ENCODE peak calls at places on chromosomes 6 and 20, in five cellular contexts. Q, S, Y, W and J are unnamed samples.

GRCh38 chr6:101236709-101237108 is 156.8 kb upstream of the GRIK2 start:
- DNase-seq in Y (no peak), S (no peak), Q (no peak), W (no peak), J (no peak)

GRCh38 chr6:101545171-101545570 is 151.7 kb downstream of the GRIK2 start:
- DNase-seq in Y (no peak), S (no peak), W (no peak), Q (no peak), J (no peak)

GRCh38 chr6:28988536-28989415 is 16.3 kb downstream of the ZNF311 start:
- DNase-seq in Q (peak), Y (peak), W (peak), S (no peak), J (peak)

GRCh38 chr20:15370370-15370769 is 1033.0 kb upstream of the FLRT3 start:
- DNase-seq in W (no peak), S (no peak), Y (no peak), Q (no peak), J (no peak)

GRCh38 chr20:49889245-49889942 is 25.9 kb downstream of the SPATA2 start:
- DNase-seq in Q (no peak), S (no peak), Y (no peak), W (peak), J (no peak)

GRCh38 chr6:121848523-121849255 is 413.2 kb downstream of the GJA1 start:
- DNase-seq in S (no peak), Q (no peak), W (no peak), Y (no peak), J (peak)

GRCh38 chr6:48568856-48569255 is 457.9 kb upstream of the PTCHD4 start:
- DNase-seq in Q (no peak), S (no peak), Y (no peak), W (no peak), J (no peak)

GRCh38 chr6:138275976-138276375 is 57.7 kb upstream of the PBOV1 start:
- DNase-seq in Q (no peak), W (no peak), S (no peak), Y (no peak), J (no peak)

GRCh38 chr6:78192057-78192456 is 539.2 kb downstream of the MEI4 start:
- DNase-seq in S (no peak), W (no peak), Q (no peak), Y (no peak), J (no peak)

GRCh38 chr6:156280131-156280530 is 497.0 kb upstream of the ARID1B start:
- DNase-seq in S (no peak), W (no peak), Q (no peak), Y (no peak), J (no peak)

GRCh38 chr20:39825950-39826349 is 863.1 kb downstream of the MAFB start:
- DNase-seq in S (no peak), Y (no peak), Q (peak), W (no peak), J (no peak)

GRCh38 chr6:41640436-41640835 is 2.2 kb downstream of the MDFI start:
- DNase-seq in Y (peak), Q (no peak), W (no peak), S (no peak), J (no peak)

GRCh38 chr20:47724398-47724797 is 60.9 kb downstream of the SULF2 start:
- DNase-seq in Q (no peak), S (no peak), Y (no peak), W (no peak), J (no peak)

GRCh38 chr6:45655630-45656422 is 278.1 kb upstream of the SUPT3H start:
- DNase-seq in Y (no peak), Q (no peak), W (no peak), S (no peak), J (no peak)

GRCh38 chr20:59777814-59778575 is 155.4 kb downstream of the SYCP2 start:
- DNase-seq in Y (no peak), Q (no peak), S (no peak), W (peak), J (no peak)

GRCh38 chr20:1478566-1478965 is 11.9 kb upstream of the NSFL1C start:
- DNase-seq in S (no peak), Q (no peak), W (no peak), Y (no peak), J (no peak)

GRCh38 chr6:45505470-45505869 is 127.7 kb upstream of the SUPT3H start:
- DNase-seq in S (no peak), Q (no peak), Y (no peak), W (no peak), J (no peak)

GRCh38 chr6:3442444-3443220 is 14.2 kb downstream of the SLC22A23 start:
- DNase-seq in W (no peak), Y (no peak), Q (no peak), S (no peak), J (no peak)

GRCh38 chr6:104566411-104566810 is 293.3 kb downstream of the HACE1 start:
- DNase-seq in S (no peak), W (no peak), Q (no peak), Y (no peak), J (no peak)

GRCh38 chr6:43853066-43853650 is 83.1 kb downstream of the VEGFA start:
- DNase-seq in Y (no peak), W (no peak), Q (no peak), S (no peak), J (peak)

GRCh38 chr6:138692978-138693909 is 80.3 kb upstream of the CCDC28A start:
- DNase-seq in S (peak), Y (peak), W (peak), Q (peak), J (peak)

GRCh38 chr6:160930547-160931377 is 60.8 kb upstream of the MAP3K4 start:
- DNase-seq in Y (peak), W (peak), S (peak), Q (peak), J (peak)

GRCh38 chr6:28497893-28498292 is 17.7 kb downstream of the GPX6 start:
- DNase-seq in Q (no peak), S (no peak), Y (no peak), W (no peak), J (no peak)

GRCh38 chr20:20490673-20491072 is 122.8 kb downstream of the INSM1 start:
- DNase-seq in Y (no peak), S (no peak), Q (no peak), W (no peak), J (no peak)

GRCh38 chr6:17200395-17200794 is 80.8 kb upstream of the RBM24 start:
- DNase-seq in S (no peak), Y (no peak), W (no peak), Q (no peak), J (no peak)

GRCh38 chr6:163741743-163742363 is 327.3 kb downstream of the QKI start:
- DNase-seq in S (no peak), Q (no peak), Y (no peak), W (no peak), J (no peak)

GRCh38 chr6:56356431-56356830 is 109.1 kb upstream of the COL21A1 start:
- DNase-seq in Y (no peak), Q (no peak), W (no peak), S (no peak), J (no peak)

GRCh38 chr6:29995346-29995777 is 53.0 kb downstream of the HLA-A start:
- DNase-seq in W (no peak), Y (no peak), Q (no peak), S (no peak), J (no peak)

GRCh38 chr6:126087456-126087855 is 101.1 kb downstream of the TRMT11 start:
- DNase-seq in W (no peak), Q (no peak), Y (no peak), S (no peak), J (no peak)

GRCh38 chr6:90028080-90028778 is 134.0 kb downstream of the GJA10 start:
- DNase-seq in W (no peak), S (no peak), Y (no peak), Q (no peak), J (no peak)

GRCh38 chr6:12875061-12875460 is 158.5 kb downstream of the PHACTR1 start:
- DNase-seq in W (no peak), Q (no peak), Y (no peak), S (no peak), J (no peak)

GRCh38 chr6:156175971-156176421 is 601.2 kb upstream of the ARID1B start:
- DNase-seq in Q (no peak), S (no peak), Y (peak), W (peak), J (peak)

GRCh38 chr6:119598883-119599282 is 249.3 kb upstream of the MAN1A1 start:
- DNase-seq in Y (no peak), Q (no peak), S (no peak), W (no peak), J (no peak)

GRCh38 chr6:129498950-129499870 is 210.8 kb downstream of the ARHGAP18 start:
- DNase-seq in W (no peak), Q (no peak), S (no peak), Y (no peak), J (no peak)

GRCh38 chr6:116396451-116396850 is 25.7 kb downstream of the DSE start:
- DNase-seq in S (no peak), Y (no peak), W (no peak), Q (no peak), J (no peak)

GRCh38 chr20:56382696-56383095 is 9.3 kb downstream of the AURKA start:
- DNase-seq in Q (no peak), Y (no peak), S (no peak), W (no peak), J (peak)

GRCh38 chr20:60427516-60427915 is 469.3 kb downstream of the CDH26 start:
- DNase-seq in Y (no peak), W (no peak), Q (no peak), S (no peak), J (no peak)

GRCh38 chr20:10639762-10640556 is 33.8 kb downstream of the JAG1 start:
- DNase-seq in Y (peak), Q (no peak), W (no peak), S (no peak), J (no peak)
- H3K4me3 ChIP-seq in Y (no peak), Q (no peak), W (no peak), S (no peak), J (no peak)

DNA sequence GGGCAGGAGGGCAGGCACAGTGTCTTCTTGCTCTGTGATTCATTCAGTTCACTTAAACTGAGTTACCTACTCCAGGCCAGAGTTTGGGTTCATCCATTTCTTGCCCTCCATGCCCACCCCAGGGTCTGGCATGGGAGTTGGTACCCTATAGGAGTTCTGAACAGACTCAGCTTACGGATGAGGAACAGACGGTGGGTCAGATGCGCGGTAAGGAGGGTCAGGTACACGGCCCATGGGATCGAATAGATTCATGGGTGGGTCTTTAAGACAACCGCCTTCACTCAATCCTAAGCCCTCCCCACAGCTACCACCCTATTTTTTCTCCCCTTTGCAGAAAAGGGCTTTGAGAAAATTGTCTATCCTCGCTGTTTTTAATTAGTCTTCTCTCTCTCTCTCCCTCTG is 13.1 kb upstream of the TRIB3 start:
- DNase-seq in W (no peak), Q (no peak), Y (no peak), S (no peak), J (no peak)
- H3K4me3 ChIP-seq in W (no peak), Q (no peak), Y (no peak), S (no peak), J (no peak)

DNA sequence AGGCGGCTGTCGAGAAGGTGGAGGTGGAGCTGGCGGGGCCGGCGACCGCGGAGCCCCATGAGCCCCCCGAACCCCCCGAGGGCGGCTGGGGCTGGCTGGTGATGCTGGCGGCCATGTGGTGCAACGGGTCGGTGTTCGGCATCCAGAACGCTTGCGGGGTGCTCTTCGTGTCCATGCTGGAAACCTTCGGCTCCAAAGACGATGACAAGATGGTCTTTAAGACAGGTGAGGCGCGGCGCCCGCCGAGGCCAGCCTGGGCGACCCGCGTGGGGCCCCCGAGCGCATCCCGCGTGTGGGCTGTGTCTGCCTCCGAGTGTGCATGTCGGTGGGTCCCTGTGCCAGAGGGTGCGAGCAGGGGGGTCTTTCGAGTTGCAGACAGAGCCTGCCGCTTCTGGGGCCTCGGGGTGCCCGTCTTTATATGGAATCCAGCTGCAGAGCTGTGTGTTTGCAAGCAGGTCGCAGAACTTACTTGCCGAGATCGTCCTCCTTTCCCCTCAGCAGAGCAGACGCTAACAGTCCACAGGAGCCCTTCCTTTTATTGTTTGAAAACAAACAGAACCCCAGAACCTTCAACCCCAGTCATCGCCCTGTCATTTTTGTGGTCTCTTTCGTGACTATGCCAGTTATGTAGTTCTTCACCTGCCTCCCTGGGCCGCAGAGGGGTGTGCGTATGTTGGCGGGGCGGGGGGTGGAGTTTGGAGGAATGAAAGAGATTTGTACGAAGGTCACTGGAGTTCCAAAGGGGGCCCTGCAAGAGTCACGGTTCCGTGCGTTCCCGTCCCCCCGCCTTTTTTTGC is 766 bp downstream of the SLC16A10 start:
- DNase-seq in Y (no peak), S (no peak), W (peak), Q (peak), J (peak)
- H3K4me3 ChIP-seq in Y (peak), S (peak), W (peak), Q (peak), J (peak)

GRCh38 chr20:62365814-62366369 is 1.2 kb downstream of the LAMA5 start:
- DNase-seq in S (no peak), Y (peak), Q (no peak), W (no peak), J (peak)

GRCh38 chr20:62362590-62362940 is 4.5 kb downstream of the LAMA5 start:
- DNase-seq in W (no peak), S (no peak), Y (no peak), Q (no peak), J (no peak)

GRCh38 chr20:62362991-62363919 is 3.9 kb downstream of the LAMA5 start:
- DNase-seq in W (no peak), Q (no peak), S (no peak), Y (peak), J (peak)

GRCh38 chr20:62364911-62365736 is 2.0 kb downstream of the LAMA5 start:
- DNase-seq in Y (peak), S (no peak), W (peak), Q (no peak), J (peak)

GRCh38 chr20:62363920-62364851 is 2.9 kb downstream of the LAMA5 start:
- DNase-seq in Y (peak), W (no peak), S (no peak), Q (no peak), J (peak)
- H3K4me3 ChIP-seq in Y (peak), W (peak), S (peak), Q (no peak), J (no peak)

GRCh38 chr6:149094156-149094555 is 223.4 kb upstream of the TAB2 start:
- DNase-seq in Y (no peak), S (no peak), W (no peak), Q (no peak), J (peak)

GRCh38 chr6:149095842-149096241 is 221.7 kb upstream of the TAB2 start:
- DNase-seq in Q (no peak), Y (no peak), S (no peak), W (no peak), J (no peak)

GRCh38 chr6:149097794-149098193 is 219.7 kb upstream of the TAB2 start:
- DNase-seq in W (no peak), S (no peak), Q (no peak), Y (no peak), J (no peak)

GRCh38 chr6:149093643-149094042 is 223.9 kb upstream of the TAB2 start:
- DNase-seq in Y (no peak), W (no peak), S (no peak), Q (no peak), J (no peak)

DNA sequence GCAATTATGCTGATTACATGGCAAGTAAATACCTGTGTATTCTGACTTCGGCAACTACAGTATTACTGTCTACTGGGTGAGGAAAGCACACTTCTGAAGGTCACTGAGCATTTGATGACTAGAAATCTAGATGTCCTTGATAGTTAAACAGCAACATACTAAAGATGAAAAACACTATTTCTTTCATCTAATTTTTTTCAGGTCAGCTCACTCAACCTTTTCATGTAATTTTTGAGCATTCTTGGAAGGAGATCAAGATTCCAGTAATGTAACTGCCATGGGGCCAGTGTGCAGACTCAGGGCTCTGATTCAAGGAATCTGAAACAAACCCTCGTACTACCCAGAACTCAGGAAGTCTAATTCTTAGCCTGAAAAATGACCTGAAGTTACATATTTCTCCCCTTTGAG is 222.6 kb upstream of the TAB2 start:
- DNase-seq in W (no peak), Y (no peak), S (no peak), Q (no peak), J (peak)
- H3K4me3 ChIP-seq in W (no peak), Y (no peak), S (no peak), Q (no peak), J (no peak)

DNA sequence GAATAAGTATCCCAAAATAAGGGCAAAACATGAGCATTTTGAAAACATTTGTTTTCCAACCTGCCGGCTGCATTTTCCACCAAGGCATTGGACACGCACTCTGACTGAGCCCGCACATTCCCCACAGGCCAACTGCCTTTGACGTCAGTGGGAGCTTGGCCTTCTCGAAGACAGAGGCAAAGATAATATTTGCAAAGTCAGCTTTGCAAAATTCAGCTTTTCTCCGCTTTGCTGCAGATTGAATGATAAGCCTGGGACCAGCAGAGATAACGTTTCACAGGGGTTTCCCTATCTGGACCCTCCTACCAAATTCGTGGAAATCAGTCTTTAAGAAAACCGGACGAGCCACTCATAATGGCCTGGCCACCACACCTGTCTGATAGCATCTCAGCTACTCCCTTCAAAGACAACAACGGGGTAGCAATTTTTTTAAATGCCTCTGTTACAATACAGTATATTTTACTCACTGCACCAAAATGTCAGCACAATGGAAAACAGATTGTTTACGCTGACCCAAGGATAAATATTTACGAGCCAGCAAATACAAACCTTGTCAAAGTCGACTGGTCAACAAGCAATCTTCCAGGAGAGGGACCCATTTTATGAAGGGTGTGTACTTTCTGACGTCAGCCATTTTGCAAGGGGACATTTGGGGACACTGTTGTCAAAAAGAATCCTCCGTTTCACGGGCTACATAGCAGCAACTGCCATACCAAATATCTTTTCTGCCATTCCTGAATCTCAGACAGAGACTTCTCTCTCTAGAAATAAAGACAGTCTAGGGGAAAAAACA is 100.5 kb downstream of the TFAP2A start:
- DNase-seq in Q (no peak), S (no peak), Y (no peak), W (no peak), J (no peak)
- H3K4me3 ChIP-seq in Q (no peak), S (no peak), Y (no peak), W (no peak), J (no peak)

GRCh38 chr20:3784863-3785239 is 1.7 kb downstream of the CENPB start:
- DNase-seq in W (no peak), Y (no peak), Q (no peak), S (no peak), J (no peak)
- H3K4me3 ChIP-seq in W (peak), Y (peak), Q (no peak), S (peak), J (no peak)